ENCODE peak calls at places on chromosome 2, in seven cellular contexts. W is body of pancreas, L is HCT116, O is prostate gland, T is sigmoid colon, X is transverse colon, A is ovary. N is an unnamed sample.

GRCh38 chr2:192151848-192152247 is 42.9 kb downstream of the TMEFF2 start:
- DNase-seq in L (no peak), W (no peak), O (no peak), X (no peak), A (no peak), T (no peak), N (no peak)

GRCh38 chr2:133139847-133140533 is 428.3 kb downstream of the NCKAP5 start:
- DNase-seq in W (no peak), T (no peak), X (no peak), L (no peak), A (no peak), O (no peak), N (no peak)

GRCh38 chr2:17995594-17995993 is 117.1 kb downstream of the KCNS3 start:
- DNase-seq in O (no peak), W (no peak), X (no peak), A (no peak), L (no peak), T (no peak), N (no peak)

GRCh38 chr2:239166201-239166834 is 234.5 kb downstream of the HDAC4 start:
- DNase-seq in A (no peak), L (no peak), O (no peak), T (peak; percentile 50), W (no peak), X (no peak), N (no peak)

GRCh38 chr2:134739879-134740301 is 21.1 kb upstream of the TMEM163 start:
- DNase-seq in X (peak; percentile 28), L (no peak), A (no peak), W (peak; percentile 63), T (no peak), O (no peak), N (peak; percentile 14)

GRCh38 chr2:160194351-160194750 is 5.7 kb downstream of the ITGB6 start:
- DNase-seq in W (no peak), O (no peak), X (no peak), L (no peak), A (no peak), T (no peak), N (no peak)

GRCh38 chr2:150374562-150374961 is 112.9 kb downstream of the RND3 start:
- DNase-seq in T (no peak), X (no peak), L (no peak), A (no peak), O (no peak), W (no peak), N (no peak)

GRCh38 chr2:105725388-105725787 is 19.3 kb upstream of the NCK2 start:
- DNase-seq in T (no peak), W (no peak), O (no peak), A (no peak), L (no peak), X (no peak), N (no peak)

GRCh38 chr2:31335921-31336570 is 78.5 kb downstream of the XDH start:
- DNase-seq in X (no peak), W (no peak), T (no peak), O (no peak), A (no peak), L (no peak), N (no peak)

GRCh38 chr2:190843874-190844699 is 36.5 kb upstream of the GLS start:
- DNase-seq in T (no peak), A (no peak), L (peak; percentile 85), X (no peak), W (no peak), O (no peak), N (no peak)

GRCh38 chr2:149004836-149005235 is 33.7 kb upstream of the LYPD6B start:
- DNase-seq in O (no peak), T (no peak), X (no peak), L (no peak), A (no peak), W (no peak), N (no peak)

GRCh38 chr2:225452677-225453076 is 53.2 kb downstream of the NYAP2 start:
- DNase-seq in W (no peak), X (no peak), O (no peak), A (no peak), L (no peak), T (no peak), N (no peak)

GRCh38 chr2:138356178-138356577 is 145.4 kb upstream of the SPOPL start:
- DNase-seq in X (no peak), L (no peak), A (no peak), O (peak; percentile 4), T (no peak), W (peak; percentile 66), N (no peak)

GRCh38 chr2:65413610-65414009 is 18.8 kb downstream of the SPRED2 start:
- DNase-seq in A (no peak), W (no peak), X (no peak), T (no peak), L (no peak), O (no peak), N (no peak)

GRCh38 chr2:216690451-216691209 is 4.7 kb downstream of the IGFBP5 start:
- DNase-seq in A (no peak), X (no peak), L (no peak), T (peak; percentile 93), W (peak; percentile 28), O (no peak), N (no peak)

GRCh38 chr2:217456016-217456415 is 546.8 kb downstream of the TNS1 start:
- DNase-seq in T (no peak), O (no peak), A (no peak), L (no peak), W (no peak), X (no peak), N (no peak)

GRCh38 chr2:216287251-216287650 is 85.0 kb downstream of the MARCHF4 start:
- DNase-seq in O (peak; percentile 4), A (no peak), W (no peak), X (no peak), T (no peak), L (no peak), N (no peak)

GRCh38 chr2:228767196-228767595 is 503.9 kb downstream of the PID1 start:
- DNase-seq in O (no peak), L (no peak), A (no peak), T (no peak), W (no peak), X (no peak), N (no peak)

GRCh38 chr2:98952971-98953370 is 16.9 kb upstream of the CRACDL start:
- DNase-seq in T (no peak), W (no peak), X (no peak), L (no peak), O (no peak), A (no peak), N (no peak)

GRCh38 chr2:62462211-62462610 is 43.8 kb downstream of the TMEM17 start:
- DNase-seq in W (no peak), A (no peak), X (no peak), L (no peak), O (no peak), T (no peak), N (no peak)

GRCh38 chr2:88011011-88011410 is 5.3 kb downstream of the RNU2-63P start:
- DNase-seq in T (no peak), X (no peak), W (no peak), L (no peak), A (no peak), O (no peak), N (no peak)

GRCh38 chr2:88005776-88006175 is 10.6 kb downstream of the RNU2-63P start:
- DNase-seq in T (no peak), A (no peak), O (no peak), W (no peak), L (no peak), X (no peak), N (no peak)

GRCh38 chr2:88006912-88007439 is 9.4 kb downstream of the RNU2-63P start:
- DNase-seq in A (no peak), W (no peak), T (no peak), O (no peak), X (no peak), L (no peak), N (no peak)

DNA sequence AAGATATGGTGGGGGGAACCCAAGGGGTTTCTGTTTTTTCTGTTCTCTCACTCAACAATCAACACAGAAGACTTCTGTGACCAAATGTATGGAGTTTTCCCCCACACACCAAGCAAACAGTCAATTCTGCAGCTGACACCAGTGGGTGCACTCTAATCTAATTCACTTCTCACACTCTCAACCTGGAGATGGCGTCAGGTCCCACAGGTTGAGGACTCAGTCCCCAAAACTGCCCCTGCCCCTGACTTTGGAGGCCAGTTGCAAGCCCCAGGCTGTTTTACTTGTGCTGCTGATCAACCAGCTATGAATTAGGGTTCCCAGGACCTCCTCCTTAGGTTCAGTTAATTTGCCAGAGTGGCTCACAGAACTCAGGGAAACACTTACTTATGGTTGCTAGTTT is 6.2 kb downstream of the RNU2-63P start:
- DNase-seq in X (no peak), W (no peak), A (no peak), T (no peak), O (no peak), L (no peak), N (no peak)
- TF ChIP-seq POLR2A in X (no peak), W (no peak), A (no peak), T (no peak), O (no peak), L (no peak), N (no peak)

GRCh38 chr2:176106636-176107539 is at the start of gene HOXD11:
- DNase-seq in X (peak; percentile 66), L (no peak), A (no peak), W (peak; percentile 31), T (peak; percentile 92), O (peak; percentile 81), N (no peak)
- H3K4me3 ChIP-seq in X (peak within 1 kb of the TSS; percentile 8), L (peak within 1 kb of the TSS; percentile 56), A (peak within 1 kb of the TSS; percentile 43), W (no peak within 1 kb of the TSS), T (peak within 1 kb of the TSS; percentile 61), O (peak within 1 kb of the TSS; percentile 46), N (peak within 1 kb of the TSS; percentile 36)

GRCh38 chr2:84879595-84880394 is 1.1 kb downstream of the TRABD2A start:
- DNase-seq in A (peak; percentile 44), L (no peak), W (no peak), X (peak; percentile 46), O (no peak), T (no peak), N (no peak)

GRCh38 chr2:84876369-84876768 is 4.5 kb downstream of the TRABD2A start:
- DNase-seq in A (no peak), T (peak; percentile 4), X (no peak), L (no peak), W (no peak), O (no peak), N (no peak)

GRCh38 chr2:84878896-84879594 is 1.8 kb downstream of the TRABD2A start:
- DNase-seq in A (no peak), O (no peak), T (no peak), X (no peak), L (no peak), W (no peak), N (no peak)

GRCh38 chr2:84880395-84880644 is 564 bp downstream of the TRABD2A start:
- DNase-seq in L (no peak), X (no peak), T (no peak), W (no peak), A (no peak), O (no peak), N (no peak)

GRCh38 chr2:84878459-84878858 is 2.4 kb downstream of the TRABD2A start:
- DNase-seq in W (no peak), O (no peak), T (peak; percentile 21), L (no peak), X (no peak), A (no peak), N (no peak)
- H3K27me3 ChIP-seq in W (peaks cover 16% of the 10 kb centered on the region), O (peaks cover 14% of the 10 kb centered on the region), T (peaks cover 26% of the 10 kb centered on the region), L (no peaks in the 10 kb centered on the region), X (peaks cover 15% of the 10 kb centered on the region), A (no peaks in the 10 kb centered on the region), N (peaks cover 21% of the 10 kb centered on the region)

GRCh38 chr2:240598311-240598911 is 11.9 kb downstream of the CAPN10 start:
- DNase-seq in O (no peak), A (no peak), L (no peak), T (peak; percentile 64), W (no peak), X (peak; percentile 6), N (peak; percentile 6)
- TF ChIP-seq POLR2A in O (no peak), A (no peak), L (no peak), T (no peak), W (no peak), X (no peak), N (no peak)

N was measured in gastrocnemius medialis.